ENCODE peak calls at places on chromosomes 4 and X, in six cellular contexts. D, I, A, L, K and O are unnamed samples.

GRCh38 chr4:98517444-98518021 is 140.9 kb downstream of the TSPAN5 start:
- DNase-seq in D (no peak), I (no peak), A (no peak), L (no peak), K (no peak), O (no peak)

GRCh38 chr4:22573198-22573597 is 57.3 kb upstream of the ADGRA3 start:
- DNase-seq in D (no peak), I (no peak), A (no peak), L (peak), K (no peak), O (no peak)

GRCh38 chr4:4501678-4502077 is 40.2 kb downstream of the STX18 start:
- DNase-seq in D (no peak), I (no peak), A (no peak), L (no peak), K (no peak), O (no peak)

GRCh38 chr4:70943115-70943514 is 40.9 kb downstream of the MOB1B start:
- DNase-seq in D (no peak), I (no peak), A (no peak), L (no peak), K (no peak), O (no peak)

GRCh38 chr4:148023782-148024181 is 291.9 kb downstream of the ARHGAP10 start:
- DNase-seq in D (no peak), I (peak), A (no peak), L (no peak), K (no peak), O (no peak)

GRCh38 chr4:2276581-2277325 is 14.8 kb upstream of the MXD4 start:
- DNase-seq in D (no peak), I (no peak), A (peak), L (no peak), K (no peak), O (no peak)

GRCh38 chr4:140330311-140330900 is 43.0 kb upstream of the SCOC start:
- DNase-seq in D (no peak), I (peak), A (no peak), L (no peak), K (peak), O (no peak)

GRCh38 chr4:150546286-150546685 is 35.7 kb upstream of the MAB21L2 start:
- DNase-seq in D (no peak), I (no peak), A (no peak), L (no peak), K (no peak), O (peak)

GRCh38 chrX:334971-335757 is 16.6 kb upstream of the GTPBP6 start:
- DNase-seq in D (no peak), I (no peak), A (peak), L (no peak), K (no peak), O (peak)

GRCh38 chrX:16022580-16023170 is 100.7 kb upstream of the GRPR start:
- DNase-seq in D (no peak), I (peak), A (no peak), L (no peak), K (no peak), O (no peak)